ENCODE peak calls at places on chromosomes 5 and 9, in seven cellular contexts. H is tibial nerve, Z is cardiac muscle cell, F is AG04450, N is cardiac fibroblast, U is epithelial cell of esophagus, R is sigmoid colon. G is an unnamed sample.

GRCh38 chr9:3478549-3478953 is 47.2 kb downstream of the RFX3 start:
- DNase-seq in U (peak), F (no peak), Z (no peak), R (no peak), N (peak), H (no peak), G (no peak)

GRCh38 chr9:76580188-76580587 is 121.2 kb downstream of the GCNT1 start:
- DNase-seq in H (no peak), U (no peak), F (no peak), N (no peak), Z (no peak), R (no peak), G (no peak)

GRCh38 chr9:88777498-88778312 is 213.6 kb upstream of the S1PR3 start:
- DNase-seq in N (peak), R (no peak), U (peak), Z (no peak), F (no peak), H (no peak), G (no peak)

GRCh38 chr5:33711094-33711670 is 180.6 kb downstream of the ADAMTS12 start:
- DNase-seq in R (peak), U (no peak), Z (no peak), F (no peak), H (no peak), N (no peak), G (no peak)

GRCh38 chr5:141735823-141736222 is 53.8 kb upstream of the ARAP3 start:
- DNase-seq in N (no peak), R (no peak), F (no peak), Z (no peak), H (no peak), U (no peak), G (no peak)

GRCh38 chr5:4514067-4514648 is 626.0 kb upstream of the ADAMTS16 start:
- DNase-seq in Z (no peak), F (no peak), H (no peak), R (no peak), U (peak), N (no peak), G (no peak)

GRCh38 chr5:169768416-169768815 is 131.3 kb downstream of the DOCK2 start:
- DNase-seq in Z (no peak), U (no peak), F (no peak), N (no peak), R (no peak), H (no peak), G (no peak)

GRCh38 chr9:20292002-20292401 is 330.3 kb downstream of the MLLT3 start:
- DNase-seq in F (no peak), U (peak), N (peak), H (no peak), Z (no peak), R (no peak), G (no peak)

GRCh38 chr5:108661590-108662219 is 86.0 kb upstream of the FER start:
- DNase-seq in N (peak), H (no peak), F (no peak), U (peak), R (no peak), Z (no peak), G (no peak)

GRCh38 chr5:170523129-170523497 is 19.3 kb downstream of the KCNIP1 start:
- DNase-seq in U (no peak), F (no peak), H (no peak), N (no peak), Z (no peak), R (no peak), G (no peak)

GRCh38 chr9:113620377-113621161 is 157.0 kb downstream of the RGS3 start:
- DNase-seq in Z (peak), N (peak), H (peak), F (peak), U (peak), R (peak), G (peak)

GRCh38 chr5:78430816-78431215 is 70.4 kb downstream of the SCAMP1 start:
- DNase-seq in F (no peak), U (no peak), R (no peak), N (no peak), Z (no peak), H (no peak), G (no peak)

GRCh38 chr9:131125038-131125287 is 423 bp upstream of the NUP214 start:
- DNase-seq in R (no peak), H (no peak), F (no peak), Z (no peak), N (no peak), U (no peak), G (no peak)

GRCh38 chr9:116027511-116027910 is 126.1 kb upstream of the PAPPA start:
- DNase-seq in H (no peak), Z (no peak), R (no peak), N (peak), F (peak), U (peak), G (no peak)

GRCh38 chr5:765948-766631 is 18.4 kb downstream of the ZDHHC11B start:
- DNase-seq in H (no peak), U (no peak), F (no peak), N (no peak), R (no peak), Z (no peak), G (no peak)

GRCh38 chr9:128214571-128215490 is 11.7 kb downstream of the DNM1 start:
- DNase-seq in F (no peak), N (peak), R (no peak), U (peak), H (no peak), Z (no peak), G (no peak)

GRCh38 chr5:50727149-50727496 is 60.7 kb downstream of the PARP8 start:
- DNase-seq in N (peak), F (no peak), Z (no peak), R (peak), H (no peak), U (peak), G (no peak)

GRCh38 chr9:112559629-112560413 is 73.2 kb downstream of the KIAA1958 start:
- DNase-seq in R (no peak), F (no peak), H (no peak), U (no peak), Z (no peak), N (no peak), G (no peak)

GRCh38 chr9:37408933-37409710 is 13.4 kb upstream of the GRHPR start:
- DNase-seq in U (no peak), H (no peak), F (no peak), N (no peak), Z (no peak), R (no peak), G (no peak)

GRCh38 chr5:54720346-54720745 is 202.8 kb downstream of the SNX18 start:
- DNase-seq in Z (no peak), N (peak), U (no peak), R (no peak), F (no peak), H (no peak), G (no peak)

GRCh38 chr5:154757647-154758406 is 2.6 kb downstream of the LARP1 start:
- DNase-seq in R (no peak), U (peak), N (peak), Z (no peak), H (no peak), F (no peak), G (no peak)

GRCh38 chr5:16681761-16682335 is 65.1 kb upstream of the RETREG1 start:
- DNase-seq in N (no peak), U (no peak), F (no peak), Z (no peak), H (no peak), R (no peak), G (no peak)

GRCh38 chr5:36060516-36060885 is 6.2 kb downstream of the UGT3A2 start:
- DNase-seq in F (no peak), U (no peak), Z (no peak), N (no peak), R (no peak), H (no peak), G (no peak)
- TF ChIP-seq CTCF in F (no peak), U (no peak), Z (no peak), N (no peak), R (no peak), H (no peak), G (peak)

GRCh38 chr5:18312016-18312415 is 677.8 kb downstream of the TAF11L14 start:
- DNase-seq in U (no peak), H (no peak), N (no peak), F (no peak), R (no peak), Z (no peak), G (no peak)

DNA sequence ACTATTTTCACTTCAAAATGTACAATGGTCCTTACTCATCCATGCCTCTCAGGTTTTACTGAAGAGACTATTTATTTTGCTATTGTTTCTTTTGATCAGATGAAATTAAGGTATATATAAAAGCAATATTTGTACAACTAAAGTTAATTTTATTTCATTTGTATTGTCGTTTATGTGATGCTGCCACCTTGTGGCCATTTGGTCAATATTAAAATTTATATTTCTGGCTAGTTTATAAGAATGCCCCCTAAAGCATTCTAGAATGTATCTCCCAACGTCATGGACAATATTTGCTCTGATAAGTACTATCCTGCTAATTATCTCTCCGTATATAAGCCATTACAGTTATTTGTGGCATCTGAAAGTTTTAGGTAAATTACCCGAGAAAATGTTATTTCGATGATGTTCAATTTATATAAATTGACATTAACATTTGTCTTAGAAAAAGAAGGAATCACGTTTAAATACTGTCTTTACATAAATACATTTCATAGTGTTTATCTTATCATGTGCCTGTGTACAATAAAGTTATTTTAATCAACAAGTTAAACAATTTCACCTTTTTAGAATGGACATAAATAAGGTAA is 680.0 kb downstream of the TAF11L14 start:
- DNase-seq in N (peak), U (peak), R (no peak), F (no peak), H (peak), Z (peak), G (no peak)
- TF ChIP-seq CTCF in N (peak), U (peak), R (no peak), F (peak), H (peak), Z (peak), G (peak)

GRCh38 chr9:133417541-133418461 is at the start of gene REXO4:
- DNase-seq in U (peak), R (peak), F (peak), N (peak), Z (peak), H (peak), G (peak)
- TF ChIP-seq CTCF in U (no peak), R (no peak), F (no peak), N (no peak), Z (no peak), H (peak), G (no peak)

GRCh38 chr9:109231593-109231992 is 64.5 kb upstream of the FRRS1L start:
- DNase-seq in R (no peak), U (peak), N (peak), F (no peak), H (no peak), Z (no peak), G (no peak)
- TF ChIP-seq CTCF in R (no peak), U (no peak), N (no peak), F (no peak), H (no peak), Z (no peak), G (no peak)

DNA sequence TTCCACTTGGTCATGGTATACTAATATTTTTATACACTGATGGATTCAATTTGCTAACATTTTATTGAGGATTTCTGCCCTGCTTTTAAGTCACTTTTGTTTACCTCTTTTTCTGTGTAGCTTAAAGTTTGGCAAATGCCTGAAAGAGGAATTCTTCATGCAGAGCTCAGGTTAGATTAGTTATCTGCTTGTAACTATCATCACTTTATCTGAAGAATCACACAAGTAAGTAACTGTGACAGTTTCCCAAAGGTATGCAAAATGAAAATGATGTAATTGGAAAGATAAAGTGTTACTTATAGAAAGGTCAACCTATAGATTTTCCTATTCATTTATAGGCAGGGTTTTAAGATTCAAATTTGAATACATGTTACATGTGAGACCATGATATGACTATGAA is 188.8 kb upstream of the ACTBL2 start:
- DNase-seq in R (no peak), F (no peak), H (no peak), U (no peak), Z (no peak), N (no peak), G (no peak)
- TF ChIP-seq CTCF in R (no peak), F (no peak), H (no peak), U (no peak), Z (no peak), N (no peak), G (no peak)

G was measured in BJ.